ENCODE peak calls at places on chromosomes 11 and 22, in eight cellular contexts. J is CD4-positive, alpha-beta T cell; V is right lobe of liver; I is naive thymus-derived CD4-positive, alpha-beta T cell; X is left ventricle myocardium inferior; W is left lung; Z is spleen; L is RWPE1. C is an unnamed sample.
A peak's percentile ranks its signal among the peaks of the same experiment; 100 is the strongest.

GRCh38 chr11:124481365-124482323 is 36.1 kb upstream of the OR8B8 start:
- DNase-seq in Z (no peak), L (peak; percentile 3), V (no peak), W (no peak), X (no peak), J (no peak), I (no peak), C (no peak)

GRCh38 chr11:73334244-73335203 is 26.4 kb downstream of the ARHGEF17 start:
- DNase-seq in L (peak; percentile 77), I (no peak), V (peak; percentile 81), Z (no peak), W (peak; percentile 83), J (no peak), X (peak; percentile 87), C (no peak)

GRCh38 chr11:1747753-1748466 is 2.5 kb downstream of the IFITM10 start:
- DNase-seq in L (no peak), V (peak; percentile 33), Z (peak; percentile 80), X (peak; percentile 33), W (no peak), J (no peak), I (no peak), C (no peak)

GRCh38 chr11:129699711-129700304 is 115.8 kb upstream of the TMEM45B start:
- DNase-seq in Z (no peak), X (no peak), L (no peak), W (no peak), V (no peak), I (no peak), J (no peak), C (peak; percentile 79)

GRCh38 chr11:112173152-112173551 is 2.2 kb upstream of the BCO2 start:
- DNase-seq in I (no peak), X (no peak), J (no peak), V (peak; percentile 40), W (peak; percentile 49), L (no peak), Z (no peak), C (no peak)

GRCh38 chr11:443542-444199 is 1.9 kb upstream of the ANO9 start:
- DNase-seq in L (no peak), W (no peak), Z (no peak), I (no peak), X (no peak), J (no peak), V (no peak), C (no peak)

GRCh38 chr22:38467904-38468760 is at the start of gene KDELR3:
- DNase-seq in X (peak; percentile 72), Z (peak; percentile 79), I (no peak), L (peak; percentile 81), V (peak; percentile 77), J (no peak), W (peak; percentile 73), C (no peak)

GRCh38 chr11:131868769-131869482 is 498.5 kb downstream of the NTM start:
- DNase-seq in I (no peak), V (no peak), W (no peak), Z (no peak), L (no peak), X (no peak), J (no peak), C (no peak)

GRCh38 chr11:514606-515005 is 7.6 kb upstream of the RNH1 start:
- DNase-seq in W (no peak), L (no peak), J (no peak), I (no peak), Z (no peak), V (peak; percentile 18), X (no peak), C (no peak)

GRCh38 chr11:106601637-106602297 is 416.5 kb downstream of the GUCY1A2 start:
- DNase-seq in Z (no peak), L (no peak), J (no peak), I (no peak), W (no peak), X (no peak), V (no peak), C (no peak)

GRCh38 chr22:35349368-35349703 is 31.6 kb upstream of the HMOX1 start:
- DNase-seq in J (no peak), I (no peak), W (peak; percentile 38), X (no peak), V (no peak), Z (peak; percentile 76), L (no peak), C (no peak)

GRCh38 chr22:44755000-44755399 is 2.6 kb downstream of the ARHGAP8 start:
- DNase-seq in J (no peak), L (no peak), I (no peak), V (no peak), Z (peak; percentile 60), X (no peak), W (no peak), C (no peak)

GRCh38 chr11:12693075-12693473 is 18.9 kb downstream of the TEAD1 start:
- DNase-seq in W (no peak), L (no peak), V (no peak), X (no peak), J (no peak), Z (no peak), I (no peak), C (no peak)

GRCh38 chr11:13463779-13464290 is 813 bp upstream of the BTBD10 start:
- DNase-seq in I (no peak), Z (no peak), V (no peak), L (peak; percentile 13), X (no peak), W (no peak), J (no peak), C (no peak)

GRCh38 chr22:43570531-43571144 is 158.8 kb downstream of the MPPED1 start:
- DNase-seq in X (no peak), V (no peak), J (no peak), L (no peak), I (no peak), W (no peak), Z (no peak), C (peak; percentile 89)

GRCh38 chr11:45285289-45285828 is 782 bp downstream of the SYT13 start:
- DNase-seq in I (no peak), J (no peak), Z (no peak), X (no peak), W (no peak), V (no peak), L (no peak), C (no peak)

GRCh38 chr22:38844661-38845367 is 986 bp upstream of the NPTXR start:
- DNase-seq in J (no peak), L (no peak), Z (no peak), I (no peak), X (no peak), W (no peak), V (no peak), C (no peak)

GRCh38 chr11:2724653-2725366 is 25.0 kb upstream of the KCNQ1OT1 start:
- DNase-seq in X (peak; percentile 64), J (no peak), Z (no peak), L (no peak), W (no peak), V (no peak), I (no peak), C (no peak)

GRCh38 chr11:88115828-88116410 is 59.3 kb downstream of the RAB38 start:
- DNase-seq in L (no peak), I (no peak), X (no peak), W (no peak), Z (no peak), V (no peak), J (no peak), C (no peak)

GRCh38 chr11:12430912-12431311 is 53.5 kb downstream of the PARVA start:
- DNase-seq in Z (no peak), X (no peak), I (no peak), J (no peak), V (peak; percentile 49), W (peak; percentile 54), L (peak; percentile 90), C (peak; percentile 97)

GRCh38 chr22:25668437-25668836 is 73.6 kb upstream of the MYO18B start:
- DNase-seq in X (no peak), J (no peak), I (no peak), L (no peak), W (no peak), V (peak; percentile 25), Z (no peak), C (no peak)

GRCh38 chr11:69663326-69663725 is 11.8 kb downstream of the LTO1 start:
- DNase-seq in L (no peak), J (no peak), V (peak; percentile 1), I (no peak), X (no peak), W (no peak), Z (peak; percentile 38), C (no peak)

GRCh38 chr11:35930466-35930865 is 13.4 kb upstream of the LDLRAD3 start:
- DNase-seq in V (no peak), L (no peak), X (no peak), Z (no peak), J (no peak), I (no peak), W (no peak), C (no peak)

GRCh38 chr22:50399751-50400331 is 56.7 kb downstream of the PPP6R2 start:
- DNase-seq in J (no peak), Z (peak; percentile 84), W (no peak), V (no peak), X (no peak), L (peak; percentile 2), I (no peak), C (no peak)
- H3K27ac ChIP-seq in J (peak overlapping the region; percentile 5), Z (peak overlapping the region; percentile 58), W (peak overlapping the region; percentile 90), V (peak overlapping the region; percentile 73), X (peak overlapping the region; percentile 57), L (peak overlapping the region; percentile 29), I (peak overlapping the region; percentile 40), C (peak overlapping the region; percentile 65)

GRCh38 chr22:48090332-48090672 is 1327.9 kb downstream of the TBC1D22A start:
- DNase-seq in X (no peak), Z (no peak), L (no peak), W (peak; percentile 3), V (no peak), I (no peak), J (no peak), C (no peak)
- H3K27ac ChIP-seq in X (no peak overlapping the region), Z (no peak overlapping the region), L (no peak overlapping the region), W (no peak overlapping the region), V (no peak overlapping the region), I (no peak overlapping the region), J (no peak overlapping the region), C (no peak overlapping the region)

DNA sequence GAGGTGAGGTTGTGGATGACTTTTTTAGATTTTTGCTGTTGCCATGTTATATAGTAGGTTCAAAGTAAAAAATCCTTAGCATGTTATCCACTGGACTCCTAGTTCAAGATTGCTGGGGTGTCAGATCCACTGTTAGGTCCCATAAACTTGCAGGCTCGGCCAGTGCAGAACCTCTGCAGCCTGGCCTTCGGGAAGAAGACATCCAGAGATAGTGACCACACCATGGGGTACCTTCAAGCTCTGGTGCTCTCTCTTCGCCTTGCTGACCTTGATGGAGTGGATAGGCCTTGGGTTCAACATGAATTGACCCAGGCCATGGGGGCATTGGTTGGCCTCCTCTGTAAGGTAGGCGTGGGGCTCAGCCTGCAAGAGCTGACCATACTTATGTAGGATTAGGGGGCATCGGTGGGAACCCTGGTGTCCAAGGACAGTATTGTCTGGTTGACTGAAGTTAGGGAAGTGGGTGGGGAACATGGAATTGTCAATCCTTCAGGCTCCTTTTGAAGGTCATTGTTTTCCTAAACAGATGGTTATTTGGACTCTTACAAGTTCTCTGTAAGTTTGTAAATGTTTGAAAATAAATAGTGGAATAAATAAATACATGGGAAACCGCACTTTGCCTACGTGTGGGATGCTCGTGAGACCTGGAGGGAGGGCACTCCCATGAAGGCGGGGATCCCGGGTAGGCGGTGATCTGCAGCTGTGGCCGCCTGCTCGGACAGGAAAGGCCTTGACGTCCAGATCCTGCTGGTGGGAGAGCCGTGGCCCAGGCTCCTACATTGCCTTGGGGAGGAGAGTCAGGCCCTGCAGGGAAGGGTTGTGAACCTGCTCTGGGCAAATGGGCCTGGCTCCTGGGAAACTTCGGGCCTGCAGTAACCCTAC is 37.1 kb downstream of the BCR start:
- DNase-seq in J (no peak), Z (peak; percentile 89), W (no peak), L (no peak), X (peak; percentile 43), V (peak; percentile 55), I (no peak), C (no peak)
- H3K27ac ChIP-seq in J (peak overlapping the region; percentile 53), Z (peak overlapping the region; percentile 83), W (peak overlapping the region; percentile 83), L (peak overlapping the region; percentile 80), X (peak overlapping the region; percentile 61), V (peak overlapping the region; percentile 39), I (peak overlapping the region; percentile 70), C (peak overlapping the region; percentile 16)

GRCh38 chr11:93542753-93543246 is 391 bp downstream of the SMCO4 start:
- DNase-seq in I (peak; percentile 10), X (peak; percentile 34), V (peak; percentile 58), W (peak; percentile 47), L (no peak), J (no peak), Z (peak; percentile 89), C (no peak)
- H3K27ac ChIP-seq in I (peak overlapping the region; percentile 33), X (peak overlapping the region; percentile 92), V (peak overlapping the region; percentile 93), W (peak overlapping the region; percentile 90), L (no peak overlapping the region), J (peak overlapping the region; percentile 43), Z (peak overlapping the region; percentile 85), C (peak overlapping the region; percentile 88)

C was measured in esophagus muscularis mucosa.